ENCODE peak calls at places on chromosomes 6 and 20, in four cellular contexts. C is RWPE1, V is heart right ventricle, F is upper lobe of right lung. A is an unnamed sample.

GRCh38 chr6:72212686-72213085 is 326.3 kb downstream of the RIMS1 start:
- DNase-seq in C (no peak), V (no peak), F (no peak), A (no peak)

GRCh38 chr6:86474081-86474480 is 463.2 kb upstream of the HTR1E start:
- DNase-seq in C (no peak), V (no peak), F (no peak), A (no peak)

GRCh38 chr6:42726485-42727083 is 4.2 kb upstream of the PRPH2 start:
- DNase-seq in C (peak), V (peak), F (peak), A (peak)

GRCh38 chr6:97282238-97282725 is 734 bp downstream of the MMS22L start:
- DNase-seq in C (peak), V (no peak), F (no peak), A (peak)

GRCh38 chr6:36829919-36830544 is 9.2 kb downstream of the CPNE5 start:
- DNase-seq in C (peak), V (peak), F (no peak), A (peak)

GRCh38 chr6:87972279-87972678 is 75.4 kb upstream of the SPACA1 start:
- DNase-seq in C (no peak), V (no peak), F (no peak), A (no peak)

GRCh38 chr6:68651018-68651985 is 16.2 kb downstream of the ADGRB3 start:
- DNase-seq in C (no peak), V (no peak), F (no peak), A (no peak)

GRCh38 chr20:25040438-25040831 is 17.5 kb downstream of the ACSS1 start:
- DNase-seq in C (no peak), V (no peak), F (peak), A (no peak)

GRCh38 chr20:46128310-46129151 is 10.4 kb downstream of the CD40 start:
- DNase-seq in C (no peak), V (peak), F (no peak), A (peak)

GRCh38 chr20:2759143-2759542 is 41.3 kb downstream of the CPXM1 start:
- DNase-seq in C (no peak), V (no peak), F (no peak), A (no peak)

GRCh38 chr6:16766836-16767745 is 5.8 kb upstream of the ATXN1 start:
- DNase-seq in C (no peak), V (no peak), F (no peak), A (no peak)

GRCh38 chr6:154861825-154862224 is 128.6 kb downstream of the SCAF8 start:
- DNase-seq in C (no peak), V (no peak), F (no peak), A (no peak)

GRCh38 chr6:29941006-29941405 is 1.3 kb upstream of the HLA-A start:
- DNase-seq in C (no peak), V (no peak), F (no peak), A (no peak)

GRCh38 chr20:54047741-54048140 is 22.7 kb downstream of the BCAS1 start:
- DNase-seq in C (no peak), V (no peak), F (no peak), A (no peak)

GRCh38 chr6:46329568-46329967 is 158.8 kb upstream of the ENPP5 start:
- DNase-seq in C (no peak), V (no peak), F (no peak), A (peak)

GRCh38 chr6:158031191-158031444 is 49.5 kb downstream of the SYNJ2 start:
- DNase-seq in C (no peak), V (no peak), F (no peak), A (no peak)

GRCh38 chr6:158033077-158033750 is 51.6 kb downstream of the SYNJ2 start:
- DNase-seq in C (no peak), V (no peak), F (peak), A (no peak)

GRCh38 chr6:158033751-158034702 is 52.4 kb downstream of the SYNJ2 start:
- DNase-seq in C (no peak), V (no peak), F (peak), A (no peak)

GRCh38 chr6:158031445-158032353 is 50.0 kb downstream of the SYNJ2 start:
- DNase-seq in C (no peak), V (peak), F (peak), A (peak)

DNA sequence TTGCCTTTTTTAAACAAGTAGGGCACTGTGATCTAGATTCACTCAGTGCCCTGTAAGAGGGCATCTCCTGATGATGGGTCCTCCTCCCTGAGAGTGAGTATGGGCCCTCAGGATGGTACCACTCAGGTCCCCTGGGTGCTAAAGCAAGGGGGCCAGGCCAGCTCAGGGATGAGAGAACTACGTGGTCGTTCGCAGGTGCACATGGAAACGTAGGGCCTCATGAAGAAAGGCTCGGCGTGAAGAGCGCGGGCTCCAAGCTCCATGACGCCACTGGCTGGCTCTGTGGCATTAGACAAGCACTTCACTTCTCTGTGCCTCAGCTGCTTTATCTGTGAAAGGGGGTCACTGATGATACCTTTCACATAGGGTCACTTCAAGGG is 50.7 kb downstream of the SYNJ2 start:
- DNase-seq in C (no peak), V (no peak), F (peak), A (no peak)
- H3K27ac ChIP-seq in C (peak), V (peak), F (peak), A (no peak)

GRCh38 chr6:116667620-116668019 is 946 bp downstream of the ZUP1 start:
- DNase-seq in C (no peak), V (no peak), F (no peak), A (no peak)
- H3K27ac ChIP-seq in C (no peak), V (no peak), F (no peak), A (peak)

GRCh38 chr6:110421749-110422443 is 6.5 kb upstream of the DDO start:
- DNase-seq in C (no peak), V (no peak), F (no peak), A (no peak)

GRCh38 chr6:110422444-110422822 is 7.1 kb upstream of the DDO start:
- DNase-seq in C (no peak), V (no peak), F (no peak), A (peak)

GRCh38 chr6:110415297-110415916 is at the start of gene DDO:
- DNase-seq in C (peak), V (peak), F (peak), A (peak)

GRCh38 chr6:110414669-110415296 is 592 bp downstream of the DDO start:
- DNase-seq in C (no peak), V (no peak), F (peak), A (no peak)

DNA sequence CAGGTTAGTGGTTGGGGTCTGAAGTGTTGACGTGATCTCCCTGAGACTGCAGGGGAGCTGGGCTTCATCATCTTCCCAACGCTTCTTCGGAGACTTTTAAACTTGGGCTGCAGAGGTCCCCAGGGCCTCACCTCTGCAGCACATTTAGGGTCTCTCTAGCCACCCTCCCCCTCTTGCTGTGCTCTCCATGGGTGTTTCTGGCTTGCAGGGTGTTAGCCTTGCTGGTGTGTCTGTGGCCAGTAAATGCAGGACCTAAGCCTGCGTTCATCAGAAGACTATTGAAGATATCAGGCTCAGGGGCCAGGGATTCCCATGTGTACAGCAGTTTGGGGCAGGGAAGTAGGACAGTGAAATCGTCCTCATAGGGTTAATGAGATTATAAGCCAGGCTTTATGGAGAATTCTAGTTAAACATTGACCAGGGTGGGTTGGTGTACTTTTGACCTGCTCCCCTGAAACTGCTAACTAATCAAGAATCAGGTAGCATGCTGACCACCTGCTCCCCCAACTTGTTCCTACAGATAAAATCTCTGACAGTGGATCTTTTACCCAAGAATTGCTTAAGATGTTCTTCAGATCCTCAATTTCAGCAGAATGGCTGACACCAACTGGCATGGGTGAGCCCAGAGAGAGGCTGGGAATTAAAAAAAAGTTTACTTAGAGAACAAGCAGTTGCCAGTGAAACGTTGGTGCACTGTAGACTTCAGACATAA is 3.8 kb upstream of the DDO start:
- DNase-seq in C (no peak), V (no peak), F (no peak), A (no peak)
- H3K27ac ChIP-seq in C (no peak), V (no peak), F (no peak), A (no peak)

GRCh38 chr6:85449388-85449817 is 480 bp upstream of the NT5E start:
- DNase-seq in C (peak), V (no peak), F (no peak), A (peak)

GRCh38 chr6:85449818-85450577 is at the start of gene NT5E:
- DNase-seq in C (peak), V (peak), F (peak), A (peak)

GRCh38 chr6:85452441-85452881 is 2.6 kb downstream of the NT5E start:
- DNase-seq in C (no peak), V (no peak), F (no peak), A (no peak)

GRCh38 chr6:85451586-85452306 is 1.9 kb downstream of the NT5E start:
- DNase-seq in C (no peak), V (no peak), F (no peak), A (no peak)

DNA sequence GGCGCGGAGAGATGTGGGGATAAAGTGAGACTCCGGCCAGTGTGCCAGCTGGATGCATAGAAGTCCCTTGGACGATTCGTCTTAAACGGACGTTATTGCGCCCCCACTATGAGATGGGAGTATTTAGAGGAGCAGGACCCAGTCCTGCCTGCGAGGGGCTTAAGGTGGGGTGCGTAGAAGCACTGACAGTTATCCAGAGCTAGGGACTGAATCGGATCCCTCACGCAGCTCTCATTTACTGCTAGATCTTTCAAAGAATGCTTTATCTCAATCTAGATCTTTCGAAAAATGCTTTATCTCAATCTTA is 648 bp downstream of the NT5E start:
- DNase-seq in C (no peak), V (no peak), F (no peak), A (no peak)
- H3K27ac ChIP-seq in C (peak), V (peak), F (peak), A (no peak)

GRCh38 chr6:84052204-84052882 is 18.8 kb downstream of the MRAP2 start:
- DNase-seq in C (peak), V (peak), F (no peak), A (peak)
- H3K27ac ChIP-seq in C (no peak), V (no peak), F (no peak), A (peak)